ENCODE peak calls at places on chromosomes 13 and 19, in eight cellular contexts. D is fibroblast of the aortic adventitia, A is foreskin fibroblast, C is lower lobe of right lung, Y is AG04450, U is HCT116, H is stomach, T is heart right ventricle. X is an unnamed sample.

GRCh38 chr19:58545286-58546068 is 1.6 kb downstream of the TRIM28 start:
- DNase-seq in D (no peak), A (no peak), C (no peak), Y (no peak), U (no peak), H (no peak), T (no peak), X (no peak)

GRCh38 chr13:113856716-113857065 is 7.2 kb downstream of the GAS6 start:
- DNase-seq in D (peak; percentile 43), A (peak; percentile 81), C (peak; percentile 45), Y (no peak), U (no peak), H (peak; percentile 57), T (no peak), X (no peak)

GRCh38 chr13:99299545-99300341 is 7.5 kb downstream of the GPR183 start:
- DNase-seq in D (no peak), A (no peak), C (no peak), Y (no peak), U (no peak), H (no peak), T (no peak), X (no peak)

GRCh38 chr19:29115181-29115580 is 97.8 kb downstream of the UQCRFS1 start:
- DNase-seq in D (no peak), A (no peak), C (no peak), Y (no peak), U (no peak), H (no peak), T (no peak), X (no peak)

GRCh38 chr19:49497047-49497789 is 984 bp downstream of the RPS11 start:
- DNase-seq in D (peak; percentile 60), A (peak; percentile 83), C (peak; percentile 89), Y (no peak), U (no peak), H (peak; percentile 78), T (peak; percentile 32), X (no peak)

GRCh38 chr13:72127031-72127430 is 260.0 kb upstream of the DACH1 start:
- DNase-seq in D (no peak), A (no peak), C (no peak), Y (no peak), U (no peak), H (no peak), T (no peak), X (no peak)

GRCh38 chr19:1251233-1251502 is 2.8 kb downstream of the MIDN start:
- DNase-seq in D (peak; percentile 63), A (peak; percentile 77), C (peak; percentile 93), Y (no peak), U (no peak), H (peak; percentile 72), T (no peak), X (no peak)

GRCh38 chr13:80547885-80548284 is 207.0 kb upstream of the SPRY2 start:
- DNase-seq in D (peak; percentile 34), A (peak; percentile 43), C (no peak), Y (no peak), U (no peak), H (no peak), T (no peak), X (no peak)

GRCh38 chr13:113764793-113765190 is 5.8 kb downstream of the TMEM255B start:
- DNase-seq in D (no peak), A (no peak), C (no peak), Y (no peak), U (no peak), H (no peak), T (no peak), X (no peak)

GRCh38 chr19:2477141-2477710 is 1.3 kb downstream of the GADD45B start:
- DNase-seq in D (peak; percentile 33), A (peak; percentile 74), C (peak; percentile 63), Y (no peak), U (no peak), H (peak; percentile 68), T (peak; percentile 57), X (no peak)

GRCh38 chr13:38687246-38688229 is 661 bp downstream of the FREM2 start:
- DNase-seq in D (no peak), A (peak; percentile 13), C (peak; percentile 54), Y (no peak), U (no peak), H (no peak), T (no peak), X (no peak)

GRCh38 chr19:18392936-18393335 is 4.5 kb downstream of the LRRC25 start:
- DNase-seq in D (no peak), A (no peak), C (no peak), Y (no peak), U (no peak), H (no peak), T (no peak), X (no peak)

GRCh38 chr13:57634829-57635165 is 3.3 kb downstream of the PCDH17 start:
- DNase-seq in D (no peak), A (no peak), C (no peak), Y (no peak), U (no peak), H (no peak), T (peak; percentile 20), X (no peak)

GRCh38 chr13:48097793-48098192 is 2.9 kb upstream of the MED4 start:
- DNase-seq in D (no peak), A (no peak), C (no peak), Y (no peak), U (no peak), H (no peak), T (no peak), X (no peak)

GRCh38 chr13:105213512-105213911 is 1322.0 kb downstream of the EFNB2 start:
- DNase-seq in D (no peak), A (no peak), C (no peak), Y (no peak), U (no peak), H (no peak), T (no peak), X (no peak)

GRCh38 chr13:105202384-105202783 is 1333.1 kb downstream of the EFNB2 start:
- DNase-seq in D (peak; percentile 4), A (peak; percentile 66), C (no peak), Y (no peak), U (peak; percentile 19), H (no peak), T (no peak), X (no peak)

GRCh38 chr13:105207586-105208293 is 1327.7 kb downstream of the EFNB2 start:
- DNase-seq in D (no peak), A (peak; percentile 8), C (no peak), Y (no peak), U (no peak), H (no peak), T (no peak), X (no peak)
- TF ChIP-seq CTCF in D (no peak), A (no peak), C (no peak), Y (peak; percentile 26), U (no peak), H (no peak), T (no peak), X (no peak)

GRCh38 chr19:45717131-45717982 is 13.3 kb downstream of the FBXO46 start:
- DNase-seq in D (peak; percentile 98), A (peak; percentile 100), C (peak; percentile 99), Y (peak; percentile 97), U (peak; percentile 96), H (peak; percentile 99), T (peak; percentile 99), X (peak; percentile 87)
- TF ChIP-seq CTCF in D (peak; percentile 34), A (peak; percentile 11), C (no peak), Y (peak; percentile 16), U (no peak), H (peak; percentile 40), T (no peak), X (peak; percentile 28)

DNA sequence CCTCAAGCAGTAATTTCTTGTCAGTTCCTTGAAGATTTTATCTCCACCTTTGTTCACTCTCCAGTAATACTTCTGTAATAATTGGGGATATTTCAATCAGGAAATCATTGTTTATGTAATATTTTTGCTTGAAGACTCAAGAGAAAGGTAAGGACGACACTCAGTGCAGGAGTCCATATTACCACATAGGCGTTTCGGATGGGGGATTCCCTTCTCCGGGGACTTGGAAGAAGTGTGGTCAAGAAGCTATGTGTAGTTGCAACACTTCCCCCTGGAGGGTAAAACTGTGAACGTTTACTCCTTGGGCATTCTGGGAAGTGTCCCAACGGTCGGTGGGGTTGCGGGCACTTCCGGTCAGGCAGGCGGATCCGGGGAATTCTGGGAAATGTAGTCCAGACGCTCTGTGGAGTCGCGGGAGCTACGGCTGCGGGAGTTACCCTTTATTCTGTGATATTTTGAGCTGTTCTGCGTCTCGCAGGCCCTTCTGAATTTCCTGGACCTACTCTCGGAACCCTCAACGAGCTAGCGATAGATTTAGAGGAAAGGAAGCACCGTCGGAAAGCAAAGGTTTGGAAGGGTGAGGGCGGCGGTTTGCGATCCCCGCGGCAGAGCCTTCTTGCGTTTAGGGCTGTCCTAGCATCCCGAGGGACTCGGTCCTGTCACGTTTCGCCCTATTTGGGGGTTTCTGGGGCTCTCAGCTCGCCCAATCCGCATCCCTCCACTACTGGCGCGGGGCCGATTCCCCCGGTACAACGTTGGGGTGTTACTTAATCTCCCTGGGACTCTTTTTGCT is at the start of gene ZNF221:
- DNase-seq in D (peak; percentile 99), A (peak; percentile 99), C (peak; percentile 91), Y (peak; percentile 95), U (peak; percentile 95), H (peak; percentile 90), T (peak; percentile 85), X (peak; percentile 95)
- TF ChIP-seq CTCF in D (peak; percentile 38), A (peak; percentile 30), C (peak; percentile 52), Y (peak; percentile 51), U (peak; percentile 49), H (peak; percentile 49), T (no peak), X (peak; percentile 13)

DNA sequence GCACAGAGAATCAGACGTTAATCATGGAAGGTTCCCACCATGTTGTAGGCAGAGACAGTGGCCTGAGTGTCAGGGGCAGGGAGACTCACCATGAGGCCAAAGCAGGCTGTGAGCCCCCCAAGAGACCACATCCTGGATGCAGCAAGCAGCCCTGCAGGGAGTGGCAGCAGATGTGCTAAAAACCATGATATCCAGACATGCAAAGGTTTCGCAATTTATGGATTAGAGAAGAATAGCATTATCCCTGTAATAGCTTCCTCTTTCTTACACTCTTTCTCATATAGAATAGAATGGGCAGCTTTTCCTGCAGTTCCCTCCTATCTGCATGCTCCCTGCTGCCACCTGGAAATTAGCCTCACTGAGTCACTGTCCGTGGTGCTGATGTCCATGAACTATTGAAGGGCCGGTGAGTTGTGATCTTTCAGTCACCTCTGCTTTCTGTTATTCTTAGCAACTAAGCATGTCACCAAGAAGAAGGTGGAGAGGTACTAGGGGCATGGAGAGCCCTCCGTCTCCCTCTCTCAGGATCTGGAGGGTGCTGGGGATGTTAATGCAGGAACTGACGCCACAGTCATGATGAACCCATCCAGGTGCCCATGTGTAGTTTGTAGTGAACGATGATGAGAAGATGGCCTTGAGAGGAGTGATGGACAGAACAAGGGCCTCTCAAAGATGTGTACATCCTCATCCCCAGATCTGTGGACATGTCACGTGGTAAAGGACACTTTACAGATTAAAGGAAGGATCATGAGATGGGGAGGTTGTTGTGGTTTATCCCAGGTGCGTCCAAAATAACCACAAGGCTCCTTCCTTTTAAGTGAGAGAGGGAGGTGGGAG is 9.9 kb downstream of the CEACAM4 start:
- DNase-seq in D (peak; percentile 21), A (peak; percentile 43), C (no peak), Y (no peak), U (no peak), H (no peak), T (no peak), X (no peak)
- TF ChIP-seq CTCF in D (no peak), A (no peak), C (no peak), Y (no peak), U (no peak), H (no peak), T (no peak), X (peak; percentile 9)